ENCODE peak calls at places on chromosomes 1 and 21, in five cellular contexts. One of them, this sample, is unnamed.
A peak's percentile ranks its signal among the peaks of the same experiment; 100 is the strongest.

GRCh38 chr21:44771896-44772525 is 29.6 kb downstream of the UBE2G2 start:
- DNase-seq in Kasumi-1: no peak
- DNase-seq in GM03348: no peak
- DNase-seq in NCI-H1694: no peak
- DNase-seq in stomach: peak; percentile 17
- DNase-seq in this sample: no peak

GRCh38 chr1:73800376-73800775 is 397.6 kb downstream of the LRRIQ3 start:
- DNase-seq in Kasumi-1: no peak
- DNase-seq in GM03348: peak; percentile 36
- DNase-seq in NCI-H1694: no peak
- DNase-seq in stomach: no peak
- DNase-seq in this sample: no peak

GRCh38 chr1:88731475-88731874 is 47.4 kb downstream of the PKN2 start:
- DNase-seq in Kasumi-1: no peak
- DNase-seq in GM03348: peak; percentile 82
- DNase-seq in NCI-H1694: peak; percentile 75
- DNase-seq in stomach: no peak
- DNase-seq in this sample: peak; percentile 30

GRCh38 chr1:209655832-209656231 is 3.6 kb upstream of the LAMB3 start:
- DNase-seq in Kasumi-1: no peak
- DNase-seq in GM03348: no peak
- DNase-seq in NCI-H1694: no peak
- DNase-seq in stomach: peak; percentile 61
- DNase-seq in this sample: peak; percentile 36

GRCh38 chr1:224579526-224579925 is 36.6 kb upstream of the CNIH3 start:
- DNase-seq in Kasumi-1: no peak
- DNase-seq in GM03348: no peak
- DNase-seq in NCI-H1694: no peak
- DNase-seq in stomach: no peak
- DNase-seq in this sample: no peak

GRCh38 chr21:27269646-27270045 is 302.8 kb upstream of the ADAMTS5 start:
- DNase-seq in Kasumi-1: peak; percentile 35
- DNase-seq in GM03348: peak; percentile 63
- DNase-seq in NCI-H1694: no peak
- DNase-seq in stomach: no peak
- DNase-seq in this sample: no peak

GRCh38 chr1:116682641-116683221 is 15.2 kb upstream of the IGSF3 start:
- DNase-seq in Kasumi-1: no peak
- DNase-seq in GM03348: no peak
- DNase-seq in NCI-H1694: no peak
- DNase-seq in stomach: no peak
- DNase-seq in this sample: no peak

GRCh38 chr1:205214756-205215155 is 3.3 kb upstream of the DSTYK start:
- DNase-seq in Kasumi-1: peak; percentile 37
- DNase-seq in GM03348: no peak
- DNase-seq in NCI-H1694: no peak
- DNase-seq in stomach: no peak
- DNase-seq in this sample: no peak

GRCh38 chr1:28290851-28291250 is 31.5 kb downstream of the SESN2 start:
- DNase-seq in Kasumi-1: no peak
- DNase-seq in GM03348: no peak
- DNase-seq in NCI-H1694: no peak
- DNase-seq in stomach: no peak
- DNase-seq in this sample: peak; percentile 42

GRCh38 chr1:39574646-39575045 is 1.9 kb downstream of the PABPC4 start:
- DNase-seq in Kasumi-1: peak; percentile 24
- DNase-seq in GM03348: peak; percentile 27
- DNase-seq in NCI-H1694: no peak
- DNase-seq in stomach: peak; percentile 50
- DNase-seq in this sample: peak; percentile 42

GRCh38 chr21:41630249-41630648 is 122.3 kb upstream of the TMPRSS2 start:
- DNase-seq in Kasumi-1: no peak
- DNase-seq in GM03348: peak; percentile 91
- DNase-seq in NCI-H1694: no peak
- DNase-seq in stomach: no peak
- DNase-seq in this sample: no peak

GRCh38 chr1:16111771-16112557 is 38.5 kb upstream of the FAM131C start:
- DNase-seq in Kasumi-1: no peak
- DNase-seq in GM03348: peak; percentile 83
- DNase-seq in NCI-H1694: no peak
- DNase-seq in stomach: no peak
- DNase-seq in this sample: no peak

GRCh38 chr1:226862900-226863299 is 7.5 kb upstream of the PSEN2 start:
- DNase-seq in Kasumi-1: no peak
- DNase-seq in GM03348: no peak
- DNase-seq in NCI-H1694: no peak
- DNase-seq in stomach: no peak
- DNase-seq in this sample: no peak

GRCh38 chr1:93001893-93002292 is 40.6 kb upstream of the DIPK1A start:
- DNase-seq in Kasumi-1: no peak
- DNase-seq in GM03348: no peak
- DNase-seq in NCI-H1694: no peak
- DNase-seq in stomach: no peak
- DNase-seq in this sample: no peak

GRCh38 chr1:78092686-78093085 is 46.9 kb downstream of the GIPC2 start:
- DNase-seq in Kasumi-1: no peak
- DNase-seq in GM03348: no peak
- DNase-seq in NCI-H1694: no peak
- DNase-seq in stomach: no peak
- DNase-seq in this sample: no peak

GRCh38 chr1:48530727-48531351 is 58.8 kb upstream of the SPATA6 start:
- DNase-seq in Kasumi-1: peak; percentile 29
- DNase-seq in GM03348: peak; percentile 32
- DNase-seq in NCI-H1694: peak; percentile 67
- DNase-seq in stomach: peak; percentile 69
- DNase-seq in this sample: peak; percentile 67

GRCh38 chr1:33696962-33697361 is 166.9 kb upstream of the HMGB4 start:
- DNase-seq in Kasumi-1: no peak
- DNase-seq in GM03348: no peak
- DNase-seq in NCI-H1694: no peak
- DNase-seq in stomach: no peak
- DNase-seq in this sample: no peak

GRCh38 chr1:4755301-4756183 is 101.1 kb downstream of the AJAP1 start:
- DNase-seq in Kasumi-1: no peak
- DNase-seq in GM03348: no peak
- DNase-seq in NCI-H1694: no peak
- DNase-seq in stomach: no peak
- DNase-seq in this sample: no peak

GRCh38 chr1:236489710-236490377 is 33.9 kb upstream of the LGALS8 start:
- DNase-seq in Kasumi-1: peak; percentile 29
- DNase-seq in GM03348: peak; percentile 76
- DNase-seq in NCI-H1694: peak; percentile 57
- DNase-seq in stomach: peak; percentile 31
- DNase-seq in this sample: peak; percentile 16

GRCh38 chr1:67135354-67135753 is 584 bp upstream of the C1orf141 start:
- DNase-seq in Kasumi-1: peak; percentile 9
- DNase-seq in GM03348: peak; percentile 71
- DNase-seq in NCI-H1694: no peak
- DNase-seq in stomach: no peak
- DNase-seq in this sample: no peak

GRCh38 chr1:43007377-43008105 is 48.9 kb upstream of the SLC2A1 start:
- DNase-seq in Kasumi-1: no peak
- DNase-seq in GM03348: no peak
- DNase-seq in NCI-H1694: no peak
- DNase-seq in stomach: peak; percentile 29
- DNase-seq in this sample: peak; percentile 46

GRCh38 chr1:63269571-63269970 is 52.8 kb upstream of the FOXD3 start:
- DNase-seq in Kasumi-1: no peak
- DNase-seq in GM03348: no peak
- DNase-seq in NCI-H1694: no peak
- DNase-seq in stomach: no peak
- DNase-seq in this sample: no peak

GRCh38 chr21:29098156-29098555 is 24.7 kb upstream of the CCT8 start:
- DNase-seq in Kasumi-1: peak; percentile 3
- DNase-seq in GM03348: no peak
- DNase-seq in NCI-H1694: no peak
- DNase-seq in stomach: no peak
- DNase-seq in this sample: no peak

GRCh38 chr21:15199414-15199813 is 134.6 kb upstream of the NRIP1 start:
- DNase-seq in Kasumi-1: no peak
- DNase-seq in GM03348: no peak
- DNase-seq in NCI-H1694: no peak
- DNase-seq in stomach: no peak
- DNase-seq in this sample: no peak

GRCh38 chr1:115052454-115053083 is 22.9 kb downstream of the TSHB start:
- DNase-seq in Kasumi-1: peak; percentile 52
- DNase-seq in GM03348: peak; percentile 69
- DNase-seq in NCI-H1694: peak; percentile 67
- DNase-seq in stomach: peak; percentile 77
- DNase-seq in this sample: peak; percentile 71

GRCh38 chr1:21724570-21724969 is 55.4 kb upstream of the RAP1GAP start:
- DNase-seq in Kasumi-1: no peak
- DNase-seq in GM03348: no peak
- DNase-seq in NCI-H1694: no peak
- DNase-seq in stomach: no peak
- DNase-seq in this sample: no peak

GRCh38 chr1:152107984-152108898 is 7.0 kb downstream of the TCHH start:
- DNase-seq in Kasumi-1: no peak
- DNase-seq in GM03348: peak; percentile 5
- DNase-seq in NCI-H1694: no peak
- DNase-seq in stomach: no peak
- DNase-seq in this sample: no peak

GRCh38 chr1:147676306-147677085 is 6.2 kb upstream of the ACP6 start:
- DNase-seq in Kasumi-1: no peak
- DNase-seq in GM03348: peak; percentile 57
- DNase-seq in NCI-H1694: no peak
- DNase-seq in stomach: no peak
- DNase-seq in this sample: no peak

GRCh38 chr1:204872262-204872881 is 1.7 kb downstream of the NFASC start:
- DNase-seq in Kasumi-1: no peak
- DNase-seq in GM03348: peak; percentile 55
- DNase-seq in NCI-H1694: no peak
- DNase-seq in stomach: no peak
- DNase-seq in this sample: no peak

GRCh38 chr1:143698016-143698415 is 273.8 kb downstream of the FAM72C start:
- DNase-seq in Kasumi-1: peak; percentile 38
- DNase-seq in GM03348: peak; percentile 36
- DNase-seq in NCI-H1694: peak; percentile 23
- DNase-seq in stomach: peak; percentile 36
- DNase-seq in this sample: peak; percentile 69

GRCh38 chr1:223077434-223077833 is 65.6 kb downstream of the TLR5 start:
- DNase-seq in Kasumi-1: no peak
- DNase-seq in GM03348: no peak
- DNase-seq in NCI-H1694: no peak
- DNase-seq in stomach: no peak
- DNase-seq in this sample: no peak

GRCh38 chr1:239872554-239872953 is 219.1 kb upstream of the FMN2 start:
- DNase-seq in Kasumi-1: no peak
- DNase-seq in GM03348: no peak
- DNase-seq in NCI-H1694: no peak
- DNase-seq in stomach: no peak
- DNase-seq in this sample: no peak

GRCh38 chr1:64471218-64471719 is 1.3 kb downstream of the CACHD1 start:
- DNase-seq in Kasumi-1: no peak
- DNase-seq in GM03348: peak; percentile 70
- DNase-seq in NCI-H1694: no peak
- DNase-seq in stomach: peak; percentile 43
- DNase-seq in this sample: no peak

GRCh38 chr1:172874950-172875349 is 175.8 kb downstream of the TNFSF18 start:
- DNase-seq in Kasumi-1: no peak
- DNase-seq in GM03348: no peak
- DNase-seq in NCI-H1694: no peak
- DNase-seq in stomach: no peak
- DNase-seq in this sample: no peak